ENCODE peak calls at places on chromosomes 7 and 10, in five cellular contexts. G is pancreas, H is cardiac fibroblast, W is AG04450, X is tibial artery. T is an unnamed sample.

GRCh38 chr10:63027533-63027932 is 105.6 kb upstream of the NRBF2 start:
- DNase-seq in G (no peak), X (no peak), W (no peak), H (no peak), T (no peak)

GRCh38 chr7:13989138-13989943 is at the start of gene ETV1:
- DNase-seq in H (peak), W (no peak), X (peak), G (peak), T (peak)

GRCh38 chr7:128923411-128923800 is 12.9 kb upstream of the KCP start:
- DNase-seq in X (peak), W (no peak), H (no peak), G (no peak), T (no peak)

GRCh38 chr7:27777662-27778061 is 37.7 kb downstream of the TAX1BP1 start:
- DNase-seq in H (no peak), W (no peak), X (no peak), G (no peak), T (no peak)

GRCh38 chr7:124152859-124153692 is 120.2 kb upstream of the TMEM229A start:
- DNase-seq in H (peak), X (no peak), G (no peak), W (peak), T (peak)

GRCh38 chr10:71185209-71185608 is 27.2 kb upstream of the UNC5B start:
- DNase-seq in X (no peak), H (no peak), W (no peak), G (no peak), T (no peak)

GRCh38 chr10:112624546-112625048 is 177.6 kb downstream of the VTI1A start:
- DNase-seq in G (no peak), X (no peak), H (peak), W (no peak), T (no peak)

GRCh38 chr10:13915710-13916109 is 328.9 kb downstream of the PRPF18 start:
- DNase-seq in G (no peak), H (no peak), X (no peak), W (no peak), T (no peak)

GRCh38 chr10:3067045-3067858 is at the start of gene PFKP:
- DNase-seq in W (no peak), G (peak), X (peak), H (no peak), T (peak)

GRCh38 chr10:21496285-21497176 is 29.0 kb downstream of the SKIDA1 start:
- DNase-seq in H (peak), G (no peak), X (peak), W (no peak), T (peak)

GRCh38 chr7:27170936-27171635 is 3.0 kb downstream of the HOXA10 start:
- DNase-seq in G (peak), X (peak), H (no peak), W (no peak), T (no peak)

GRCh38 chr7:12540850-12541249 is 29.7 kb upstream of the SCIN start:
- DNase-seq in G (no peak), X (no peak), H (no peak), W (no peak), T (no peak)

GRCh38 chr7:150317748-150318444 is 5.3 kb upstream of the LRRC61 start:
- DNase-seq in W (no peak), G (no peak), H (peak), X (no peak), T (no peak)

GRCh38 chr7:30104134-30104533 is 30.7 kb upstream of the MTURN start:
- DNase-seq in G (no peak), X (no peak), W (no peak), H (no peak), T (no peak)

GRCh38 chr10:123295644-123296043 is 141.4 kb downstream of the BUB3 start:
- DNase-seq in W (no peak), H (no peak), G (no peak), X (no peak), T (no peak)

GRCh38 chr10:8173866-8174243 is 119.4 kb downstream of the GATA3 start:
- DNase-seq in X (no peak), H (no peak), G (no peak), W (no peak), T (no peak)

GRCh38 chr10:103047381-103047780 is 129.3 kb downstream of the CNNM2 start:
- DNase-seq in W (no peak), G (no peak), H (no peak), X (no peak), T (no peak)

GRCh38 chr7:21051865-21052264 is 265.2 kb upstream of the SP8 start:
- DNase-seq in G (no peak), H (no peak), W (no peak), X (no peak), T (no peak)

GRCh38 chr10:120347644-120348043 is 109.4 kb upstream of the PLPP4 start:
- DNase-seq in H (no peak), X (no peak), G (no peak), W (no peak), T (no peak)

GRCh38 chr7:134618756-134619530 is 27.7 kb upstream of the BPGM start:
- DNase-seq in W (no peak), X (no peak), H (peak), G (no peak), T (peak)

GRCh38 chr7:40516376-40516775 is 381.6 kb downstream of the SUGCT start:
- DNase-seq in H (peak), G (no peak), W (no peak), X (no peak), T (peak)

GRCh38 chr7:25098096-25099046 is 26.7 kb downstream of the CYCS start:
- DNase-seq in G (peak), X (no peak), H (peak), W (peak), T (peak)

GRCh38 chr10:60480865-60481563 is 91.3 kb upstream of the ANK3 start:
- DNase-seq in G (peak), X (no peak), H (peak), W (peak), T (peak)

GRCh38 chr7:81833401-81833800 is 63.6 kb upstream of the HGF start:
- DNase-seq in H (peak), G (no peak), W (no peak), X (no peak), T (no peak)

GRCh38 chr10:100562008-100562672 is 26.4 kb downstream of the HIF1AN start:
- DNase-seq in X (no peak), W (no peak), H (peak), G (peak), T (peak)

GRCh38 chr7:71752171-71752935 is 620.4 kb downstream of the GALNT17 start:
- DNase-seq in W (no peak), G (peak), X (no peak), H (peak), T (peak)

GRCh38 chr10:625335-625699 is 64.2 kb downstream of the DIP2C start:
- DNase-seq in W (no peak), H (no peak), G (no peak), X (peak), T (no peak)

GRCh38 chr7:19558527-19558926 is 150.3 kb downstream of the POLR1F start:
- DNase-seq in X (no peak), W (no peak), G (no peak), H (peak), T (peak)

GRCh38 chr7:19557726-19558470 is 150.9 kb downstream of the POLR1F start:
- DNase-seq in X (no peak), H (peak), G (no peak), W (no peak), T (peak)

GRCh38 chr7:19561121-19561805 is 147.6 kb downstream of the POLR1F start:
- DNase-seq in W (no peak), X (no peak), H (peak), G (no peak), T (peak)

GRCh38 chr7:19565602-19566001 is 143.2 kb downstream of the POLR1F start:
- DNase-seq in W (no peak), G (no peak), H (no peak), X (no peak), T (no peak)

DNA sequence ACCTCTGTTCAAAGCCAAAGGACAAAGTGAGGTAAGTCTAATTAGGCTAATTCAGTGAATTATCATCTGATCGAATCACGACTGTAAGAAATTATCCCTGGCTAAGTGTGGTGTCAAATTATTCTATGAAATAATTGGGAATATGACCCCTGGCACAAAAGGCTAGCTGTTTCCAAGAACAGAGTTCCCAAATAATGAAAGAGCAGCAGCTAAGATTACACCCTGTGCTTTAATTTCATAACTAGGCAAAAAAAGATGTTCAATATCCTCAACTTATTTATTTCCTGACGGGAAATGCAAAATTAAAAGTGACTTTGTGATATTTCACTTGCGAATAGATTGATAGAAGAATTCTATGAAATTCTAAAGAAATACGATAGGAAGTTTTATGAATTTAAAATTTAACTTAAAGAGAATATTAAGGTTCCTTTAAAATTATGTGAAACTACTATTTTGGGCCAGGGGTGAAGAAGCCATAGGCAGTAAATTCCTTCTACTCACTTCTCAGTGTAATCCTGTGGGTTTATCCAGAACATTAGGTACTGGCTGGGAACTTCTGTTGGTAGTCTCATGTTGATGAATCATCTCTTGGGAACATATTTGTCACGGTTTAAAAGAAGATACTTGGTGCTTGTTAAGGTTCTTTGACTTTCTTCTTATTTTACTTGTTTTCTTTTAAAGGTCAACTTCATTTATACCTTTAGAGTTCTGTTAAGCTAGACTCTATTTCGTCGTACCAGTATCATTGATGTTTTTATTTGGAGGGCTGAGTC is 148.5 kb downstream of the POLR1F start:
- DNase-seq in H (peak), X (no peak), G (no peak), W (no peak), T (peak)
- H3K4me3 ChIP-seq in H (peak), X (no peak), G (no peak), W (no peak), T (no peak)

GRCh38 chr10:47092822-47093221 is 181.6 kb downstream of the PTPN20 start:
- DNase-seq in H (no peak), G (no peak), W (no peak), X (no peak), T (no peak)

GRCh38 chr10:47095848-47096612 is 184.8 kb downstream of the PTPN20 start:
- DNase-seq in G (no peak), W (no peak), H (no peak), X (no peak), T (no peak)

GRCh38 chr10:47095211-47095610 is 184.0 kb downstream of the PTPN20 start:
- DNase-seq in H (no peak), X (no peak), W (no peak), G (no peak), T (no peak)

GRCh38 chr10:47094126-47094525 is 182.9 kb downstream of the PTPN20 start:
- DNase-seq in W (no peak), X (no peak), G (no peak), H (no peak), T (no peak)

DNA sequence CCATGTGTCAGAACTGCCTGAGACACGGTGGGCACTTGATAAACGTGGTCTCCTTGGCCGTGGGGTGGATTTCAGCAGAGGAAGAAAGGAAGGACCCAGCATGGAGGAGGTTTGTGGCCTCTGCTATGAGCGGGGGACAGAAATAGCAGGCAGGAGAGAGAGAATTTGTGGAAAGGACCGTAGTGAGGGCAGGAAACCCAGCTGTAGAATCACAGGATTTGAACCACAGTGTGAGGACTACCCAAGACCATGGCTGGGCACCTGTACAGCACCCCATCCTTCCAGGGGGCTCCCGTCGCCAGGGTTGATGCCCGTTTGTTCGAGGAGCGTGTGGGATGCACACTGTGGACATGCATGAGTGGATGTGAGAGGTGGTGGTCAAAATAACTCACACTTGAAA is 183.4 kb downstream of the PTPN20 start:
- DNase-seq in X (no peak), W (no peak), G (no peak), H (no peak), T (no peak)
- TF ChIP-seq CTCF in X (no peak), W (no peak), G (no peak), H (no peak), T (no peak)

DNA sequence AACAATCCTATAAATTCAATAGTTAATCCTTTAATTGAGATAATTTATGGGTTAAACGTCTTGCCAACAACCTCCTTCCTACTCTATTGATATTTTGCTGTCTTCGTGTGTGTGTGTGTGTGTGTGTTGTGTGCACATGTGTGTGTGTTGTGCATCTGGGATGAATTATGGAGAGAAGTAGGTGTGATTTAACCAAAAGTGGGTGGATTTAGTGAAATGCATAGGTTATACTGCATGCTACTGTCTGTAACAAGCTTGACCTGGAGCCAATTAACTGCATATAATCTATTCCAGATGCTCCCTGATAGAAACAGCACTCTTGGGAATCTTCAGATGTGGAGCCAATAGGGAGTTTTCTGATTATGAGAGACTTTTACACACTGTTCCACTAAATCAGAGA is 61.2 kb downstream of the SEMA3D start:
- DNase-seq in X (no peak), G (no peak), H (no peak), W (no peak), T (no peak)
- H3K4me3 ChIP-seq in X (no peak), G (no peak), H (no peak), W (no peak), T (no peak)

DNA sequence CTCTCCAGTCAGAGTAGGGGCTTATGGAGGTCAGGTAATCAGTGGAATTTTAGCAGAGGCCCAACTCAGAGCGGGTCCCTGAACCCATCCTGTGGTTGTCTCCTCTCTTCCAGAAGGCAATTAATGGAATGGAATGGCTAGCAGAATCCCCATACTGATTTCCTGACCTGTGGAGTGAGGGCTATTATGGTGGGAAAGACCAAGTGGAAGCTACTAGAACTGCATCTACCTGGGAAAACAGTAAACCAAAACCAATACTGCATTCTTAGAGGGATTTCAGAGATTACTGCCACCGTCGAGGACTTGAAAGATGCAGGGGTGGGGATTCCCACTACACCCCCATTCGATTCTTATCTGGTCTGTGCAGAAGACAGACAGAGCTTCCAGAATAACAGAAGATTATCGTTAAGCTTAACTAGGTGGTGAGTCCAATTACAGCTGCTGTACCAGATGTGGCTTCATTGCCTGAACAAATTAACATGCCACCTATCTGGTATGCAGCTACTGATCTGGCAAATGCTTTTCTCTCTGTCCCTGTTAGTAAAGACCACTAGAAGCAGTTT is 73.2 kb downstream of the LMBR1 start:
- DNase-seq in X (no peak), W (no peak), G (no peak), H (no peak), T (no peak)
- TF ChIP-seq CTCF in X (no peak), W (no peak), G (no peak), H (no peak), T (no peak)

DNA sequence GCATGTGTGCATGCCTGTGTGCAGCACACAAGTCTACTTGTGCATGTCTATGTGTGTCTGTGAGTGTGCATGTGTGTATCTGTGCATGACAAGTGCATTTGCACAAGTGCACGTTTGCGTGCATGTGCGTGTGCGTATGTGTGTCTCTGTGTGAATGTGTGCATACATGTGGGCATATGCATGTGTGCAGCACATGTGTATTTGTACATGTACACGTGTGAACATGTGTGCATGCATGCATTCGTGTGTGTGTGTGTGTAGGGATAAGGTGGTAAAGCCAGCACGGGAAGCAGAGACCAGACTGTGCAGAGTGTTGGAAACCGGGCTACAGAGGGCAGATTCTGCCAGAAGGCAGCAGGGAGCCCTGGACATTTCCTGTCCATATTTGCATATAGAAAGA is 35.9 kb upstream of the GNA12 start:
- DNase-seq in G (no peak), H (no peak), W (no peak), X (no peak), T (no peak)
- H3K4me3 ChIP-seq in G (no peak), H (no peak), W (no peak), X (no peak), T (no peak)

DNA sequence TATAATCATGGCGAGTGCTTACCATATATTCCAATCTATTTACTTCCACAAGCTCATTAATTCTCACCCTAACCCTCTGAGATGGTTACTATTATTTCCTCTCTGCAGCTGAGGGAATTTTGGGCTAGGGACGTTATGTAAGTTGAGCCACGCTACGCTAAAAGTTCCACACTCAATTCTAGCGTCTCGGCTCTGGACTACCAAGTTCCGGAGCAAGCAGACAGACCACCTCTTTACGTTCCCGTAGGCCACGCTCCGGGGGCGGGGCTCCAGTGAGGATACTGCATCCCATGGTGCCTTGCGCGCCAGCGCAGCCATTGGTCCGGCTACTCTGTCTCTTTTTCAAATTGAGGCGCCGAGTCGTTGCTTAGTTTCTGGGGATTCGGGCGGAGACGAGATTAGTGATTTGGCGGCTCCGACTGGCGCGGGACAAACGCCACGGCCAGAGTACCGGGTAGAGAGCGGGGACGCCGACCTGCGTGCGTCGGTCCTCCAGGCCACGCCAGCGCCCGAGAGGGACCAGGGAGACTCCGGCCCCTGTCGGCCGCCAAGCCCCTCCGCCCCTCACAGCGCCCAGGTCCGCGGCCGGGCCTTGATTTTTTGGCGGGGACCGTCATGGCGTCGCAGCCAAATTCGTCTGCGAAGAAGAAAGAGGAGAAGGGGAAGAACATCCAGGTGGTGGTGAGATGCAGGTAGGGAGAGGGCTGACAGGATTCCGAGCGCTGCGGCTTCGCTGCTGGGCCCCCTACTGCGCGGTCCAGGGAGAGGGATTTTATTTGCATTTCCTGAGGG is at the start of gene KIF11:
- DNase-seq in X (peak), G (peak), H (peak), W (peak), T (peak)
- TF ChIP-seq CTCF in X (no peak), G (no peak), H (no peak), W (no peak), T (no peak)

GRCh38 chr7:131553906-131554305 is 2.5 kb downstream of the PODXL start:
- DNase-seq in H (no peak), X (no peak), G (no peak), W (no peak), T (no peak)
- H3K4me3 ChIP-seq in H (no peak), X (no peak), G (peak), W (no peak), T (no peak)

DNA sequence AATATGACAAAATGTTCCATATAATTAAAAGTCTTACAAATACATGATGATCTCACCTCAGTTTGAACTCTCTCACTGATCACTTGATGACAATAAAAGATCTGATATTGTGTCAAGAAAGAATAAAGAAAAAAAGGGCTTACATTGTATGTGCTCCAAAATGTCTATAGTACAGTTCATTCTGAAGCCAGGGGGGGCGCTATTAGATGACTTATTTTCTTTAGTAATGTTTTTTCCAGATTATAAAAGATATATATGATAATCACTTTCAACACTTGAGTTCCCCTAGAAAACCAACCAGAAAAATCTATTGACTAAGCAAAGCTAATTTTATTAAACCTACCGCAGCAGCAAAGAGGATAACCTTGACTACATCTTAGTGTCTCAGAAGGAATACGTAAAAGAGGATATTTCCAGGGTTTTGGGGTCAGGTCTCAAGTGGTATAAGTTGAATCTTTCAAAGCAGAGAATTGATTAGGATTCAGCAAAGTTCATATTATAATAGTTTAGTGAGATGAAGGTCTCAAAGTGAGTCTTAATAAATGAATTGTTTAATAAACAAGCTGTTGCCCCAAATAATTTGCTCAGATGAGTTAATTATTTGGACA is 55.8 kb downstream of the PTN start:
- DNase-seq in G (no peak), H (peak), W (no peak), X (no peak), T (peak)
- TF ChIP-seq CTCF in G (no peak), H (peak), W (peak), X (no peak), T (peak)